ENCODE peak calls at places on chromosomes 6 and 20, in four cellular contexts. C is A549, A is tibial nerve, N is esophagus muscularis mucosa. J is an unnamed sample. For H3K4me1, the result is how much of the 10 kb centered on the place peaks cover.

GRCh38 chr6:21198032-21198640 is 395.4 kb upstream of the SOX4 start:
- DNase-seq in N (no peak), A (no peak), C (no peak), J (no peak)

GRCh38 chr20:56418385-56418861 is 6.4 kb downstream of the CASS4 start:
- DNase-seq in C (no peak), A (no peak), N (no peak), J (no peak)

GRCh38 chr20:22586645-22587310 is 2.4 kb upstream of the FOXA2 start:
- DNase-seq in A (peak), C (peak), N (no peak), J (peak)

GRCh38 chr6:10621227-10621626 is 73.2 kb downstream of the C6orf52 start:
- DNase-seq in A (no peak), C (no peak), N (no peak), J (no peak)

GRCh38 chr20:63617092-63617875 is 9.6 kb downstream of the GMEB2 start:
- DNase-seq in C (no peak), N (no peak), A (no peak), J (no peak)

GRCh38 chr6:145017516-145017915 is 717.8 kb downstream of the EPM2A start:
- DNase-seq in A (no peak), C (no peak), N (no peak), J (no peak)

GRCh38 chr20:31473331-31474096 is 1.4 kb downstream of the DEFB124 start:
- DNase-seq in A (no peak), N (no peak), C (no peak), J (no peak)

GRCh38 chr20:11992426-11992825 is 74.7 kb downstream of the BTBD3 start:
- DNase-seq in C (no peak), N (no peak), A (no peak), J (no peak)

GRCh38 chr6:91965872-91966271 is 1379.0 kb upstream of the MAP3K7 start:
- DNase-seq in A (no peak), N (no peak), C (no peak), J (no peak)

GRCh38 chr6:33028220-33028849 is 18.9 kb upstream of the HLA-DOA start:
- DNase-seq in C (no peak), N (no peak), A (no peak), J (no peak)
- TF ChIP-seq POLR2A in C (no peak), N (no peak), A (no peak), J (no peak)

GRCh38 chr6:142851601-142852000 is 93.4 kb downstream of the HIVEP2 start:
- DNase-seq in C (no peak), N (no peak), A (no peak), J (no peak)
- H3K4me1 ChIP-seq in C (under half), N (under half), A (under half), J (under half)

GRCh38 chr6:620950-621349 is 36.0 kb downstream of the HUS1B start:
- DNase-seq in C (no peak), N (no peak), A (no peak), J (no peak)

GRCh38 chr6:624979-625378 is 31.9 kb downstream of the HUS1B start:
- DNase-seq in N (no peak), C (peak), A (no peak), J (no peak)

GRCh38 chr6:620166-620565 is 36.7 kb downstream of the HUS1B start:
- DNase-seq in A (no peak), N (no peak), C (no peak), J (no peak)

GRCh38 chr6:621916-622315 is 35.0 kb downstream of the HUS1B start:
- DNase-seq in C (no peak), A (no peak), N (no peak), J (no peak)

DNA sequence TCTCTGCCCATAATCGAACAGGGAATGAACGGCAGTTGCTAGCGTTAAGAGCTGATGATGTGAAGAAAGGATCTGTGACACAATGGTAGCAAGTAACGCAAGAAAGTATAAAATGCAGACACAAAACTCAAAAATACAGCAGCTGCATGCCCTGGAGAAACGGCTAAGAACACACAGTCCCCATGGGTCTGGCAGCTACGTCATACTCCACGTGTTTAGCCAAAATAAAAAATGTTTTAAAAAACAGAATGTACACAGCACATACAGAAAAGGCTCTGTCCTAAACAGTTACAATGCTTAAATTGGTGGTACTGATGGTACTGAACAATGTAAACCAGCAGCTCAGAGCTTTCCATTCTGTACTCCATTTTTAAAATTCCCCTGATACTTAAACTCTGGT is 34.4 kb downstream of the HUS1B start:
- DNase-seq in N (no peak), A (no peak), C (no peak), J (no peak)
- TF ChIP-seq EP300 in N (no peak), A (no peak), C (no peak), J (peak)

DNA sequence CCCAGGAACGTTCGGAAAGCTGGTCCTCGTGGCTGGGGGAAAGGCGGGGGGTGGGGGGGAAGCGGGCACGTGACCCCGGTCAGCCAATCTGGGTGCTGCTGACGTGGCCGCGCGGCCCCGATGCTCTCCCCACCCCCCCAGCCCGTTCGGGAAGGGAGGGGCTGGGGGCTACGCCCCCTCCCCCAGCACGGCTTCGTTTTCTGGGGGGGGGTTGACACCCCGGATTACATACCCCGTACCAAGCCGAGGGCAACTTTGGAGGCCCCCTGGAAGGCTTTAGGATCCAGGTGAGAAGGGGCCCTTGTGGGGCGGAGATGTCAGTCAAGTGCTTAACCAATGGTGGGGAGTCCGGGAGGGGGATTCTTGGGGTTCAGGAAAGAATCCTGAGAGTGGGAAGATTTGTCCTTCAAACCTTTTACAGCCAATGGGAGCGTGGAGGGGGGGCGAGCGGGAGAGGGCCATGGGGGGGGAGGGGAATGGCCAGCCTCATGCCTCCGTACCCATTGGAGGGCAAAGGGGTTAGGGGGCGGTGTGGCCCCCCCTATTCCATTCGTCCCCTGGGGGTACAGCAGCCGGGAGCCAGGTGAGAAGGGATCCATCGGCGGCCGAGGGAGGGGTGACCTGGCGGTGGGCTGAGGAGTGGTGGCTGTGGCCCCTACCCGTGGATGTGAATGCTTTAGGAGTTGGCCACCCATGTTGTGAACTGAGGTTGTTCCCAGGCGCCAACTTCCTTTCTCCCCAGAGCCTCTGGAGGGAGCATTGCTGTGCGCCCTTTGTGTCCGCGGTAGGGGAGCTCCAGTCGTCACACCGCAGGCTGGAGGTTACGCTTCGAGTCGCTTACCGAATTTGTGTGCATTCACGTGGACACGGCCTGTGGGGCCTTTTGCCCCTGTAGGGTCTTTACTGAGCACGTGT is 633 bp downstream of the BRD2 start:
- DNase-seq in C (peak), N (peak), A (peak), J (peak)
- TF ChIP-seq POLR2A in C (peak), N (peak), A (peak), J (peak)

DNA sequence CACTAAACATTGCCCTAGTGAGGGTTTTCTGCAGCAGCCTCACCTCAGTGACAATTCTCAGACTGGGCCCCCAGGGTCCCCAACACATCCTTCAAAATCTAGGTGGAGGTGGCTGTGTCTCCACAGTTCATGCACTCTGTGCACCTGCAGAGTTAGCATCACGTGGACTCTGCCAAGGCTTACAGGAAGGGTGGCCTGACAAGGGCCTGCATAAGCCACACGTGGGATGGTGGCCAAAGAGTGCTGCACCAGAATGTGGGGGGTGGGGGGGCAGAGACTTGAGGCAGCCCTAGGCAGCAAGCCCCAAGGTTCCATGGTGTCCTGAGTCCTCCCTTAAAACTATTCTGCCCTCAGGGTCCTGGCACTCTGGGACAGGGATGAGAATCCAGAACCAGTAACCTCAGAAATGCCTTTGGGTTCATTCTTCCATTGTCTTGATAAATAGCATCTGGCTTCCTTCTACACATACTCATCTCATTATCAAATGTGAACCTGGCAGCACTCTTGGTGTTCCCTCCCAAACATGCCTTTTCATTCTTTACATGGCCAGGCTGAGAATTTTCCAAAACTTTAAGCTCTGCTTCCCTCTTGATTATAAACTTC is 1.6 kb upstream of the SERPINB1 start:
- DNase-seq in C (no peak), A (no peak), N (peak), J (no peak)
- H3K4me1 ChIP-seq in C (under half), A (under half), N (under half), J (under half)

DNA sequence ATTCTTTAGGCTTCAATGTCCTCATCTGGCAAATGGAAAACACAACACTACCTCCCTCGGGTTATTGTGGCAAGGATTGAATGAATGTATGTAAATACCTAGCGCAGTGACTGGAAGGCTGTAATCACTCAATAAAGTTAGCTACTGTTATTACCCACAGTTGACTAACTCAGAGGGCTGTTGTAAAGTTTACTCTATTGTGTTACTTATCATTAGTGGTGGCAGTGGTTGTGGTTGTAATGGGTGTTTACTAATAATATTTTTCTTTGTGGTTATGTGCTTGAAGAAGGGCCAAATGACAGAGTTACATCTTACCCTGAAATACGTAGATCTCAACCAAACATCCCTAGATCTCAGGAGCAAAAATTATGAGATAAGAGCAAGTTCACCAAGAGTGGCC is 42.0 kb upstream of the PXDC1 start:
- DNase-seq in A (no peak), N (no peak), C (no peak), J (no peak)
- TF ChIP-seq EP300 in A (no peak), N (no peak), C (no peak), J (no peak)

DNA sequence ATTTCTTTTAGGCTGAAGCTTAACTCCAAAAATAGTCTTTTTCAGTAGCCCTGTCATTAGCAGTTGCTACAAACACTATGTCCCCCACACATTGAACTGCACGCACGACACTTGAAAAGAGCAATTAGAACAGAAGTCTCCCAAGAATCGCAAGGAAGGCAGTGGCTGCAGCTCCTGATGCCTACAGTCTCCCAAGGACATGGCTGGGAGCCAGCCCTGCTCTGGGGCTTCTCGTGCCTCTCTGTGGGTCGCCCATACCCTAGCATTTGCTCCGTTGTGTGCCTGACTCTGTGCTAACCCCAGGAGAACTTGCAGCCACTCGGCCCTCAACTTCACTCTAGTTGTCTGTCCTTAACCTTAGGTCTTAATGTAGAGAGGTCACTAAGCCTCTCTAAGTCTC is 454.2 kb downstream of the PTPRT start:
- DNase-seq in A (no peak), C (no peak), N (no peak), J (no peak)
- TF ChIP-seq POLR2A in A (no peak), C (no peak), N (no peak), J (no peak)

GRCh38 chr6:169072127-169073042 is 181.3 kb downstream of the THBS2 start:
- DNase-seq in C (no peak), A (no peak), N (peak), J (no peak)
- H3K4me1 ChIP-seq in C (under half), A (under half), N (under half), J (under half)

GRCh38 chr6:151807513-151808330 is at the start of gene ESR1:
- DNase-seq in N (no peak), A (peak), C (no peak), J (peak)

GRCh38 chr6:151805286-151805840 is 2.1 kb upstream of the ESR1 start:
- DNase-seq in C (no peak), A (no peak), N (no peak), J (no peak)

GRCh38 chr6:151806757-151807512 is 547 bp upstream of the ESR1 start:
- DNase-seq in A (no peak), N (no peak), C (no peak), J (no peak)

GRCh38 chr6:151803743-151804142 is 3.7 kb upstream of the ESR1 start:
- DNase-seq in C (no peak), A (no peak), N (no peak), J (no peak)

DNA sequence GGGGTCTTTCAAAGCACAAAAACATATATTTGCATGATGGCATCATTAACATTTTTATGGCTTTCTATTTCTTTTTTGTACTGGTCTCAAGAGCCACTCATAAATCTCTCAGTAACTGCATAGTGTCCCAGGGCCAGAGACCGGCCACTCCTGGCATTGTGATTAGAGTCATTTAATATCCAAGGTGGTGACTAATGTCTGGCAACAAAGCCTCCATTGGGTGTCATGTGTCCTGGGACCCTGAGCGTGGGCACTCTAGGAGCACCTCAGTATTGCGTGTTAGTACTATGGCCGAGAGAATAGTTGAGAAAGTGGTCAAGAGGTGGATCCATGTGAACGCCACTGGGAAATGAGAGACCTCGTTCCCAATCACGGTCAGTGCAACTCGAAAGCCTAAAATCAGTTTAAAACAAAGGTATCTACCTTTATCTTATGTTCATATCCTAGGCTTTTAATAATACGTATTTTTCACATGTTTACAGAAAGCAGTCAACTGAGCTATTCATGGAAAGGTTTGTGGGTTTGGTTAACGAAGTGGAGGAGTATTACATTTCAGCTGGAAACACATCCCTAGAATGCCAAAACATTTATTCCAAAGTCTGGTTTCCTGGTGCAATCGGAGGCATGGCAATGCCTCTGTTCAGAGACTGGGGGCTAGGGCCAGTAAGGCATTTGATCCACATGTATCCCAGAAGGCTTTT is 2.7 kb upstream of the ESR1 start:
- DNase-seq in C (no peak), A (no peak), N (no peak), J (no peak)
- TF ChIP-seq EP300 in C (no peak), A (no peak), N (no peak), J (no peak)

J was measured in transverse colon.